ENCODE peak calls at places on chromosomes 16 and 17, in five cellular contexts. U, Z, K, N and T are unnamed samples.

GRCh38 chr17:9924735-9925191 is 19.7 kb upstream of the RCVRN start:
- DNase-seq in U (peak), Z (no peak), K (no peak), N (peak), T (peak)

GRCh38 chr16:21628772-21629171 is 23.6 kb downstream of the IGSF6 start:
- DNase-seq in U (no peak), Z (no peak), K (no peak), N (no peak), T (no peak)

GRCh38 chr17:29597361-29598172 is 4.6 kb downstream of the ANKRD13B start:
- DNase-seq in U (no peak), Z (no peak), K (no peak), N (no peak), T (no peak)

GRCh38 chr17:50289268-50289667 is 15.0 kb downstream of the TMEM92 start:
- DNase-seq in U (no peak), Z (no peak), K (no peak), N (no peak), T (peak)

GRCh38 chr17:9268546-9268945 is 247.2 kb downstream of the NTN1 start:
- DNase-seq in U (no peak), Z (no peak), K (no peak), N (no peak), T (no peak)

GRCh38 chr17:66557886-66558285 is 255.5 kb downstream of the PRKCA start:
- DNase-seq in U (no peak), Z (no peak), K (no peak), N (no peak), T (no peak)

GRCh38 chr17:45908460-45908859 is 14.1 kb downstream of the MAPT start:
- DNase-seq in U (no peak), Z (no peak), K (no peak), N (no peak), T (no peak)

GRCh38 chr17:17377071-17377487 is 73.9 kb downstream of the NT5M start:
- DNase-seq in U (no peak), Z (no peak), K (no peak), N (no peak), T (no peak)

GRCh38 chr17:45374501-45374900 is 57.7 kb upstream of the MAP3K14 start:
- DNase-seq in U (no peak), Z (no peak), K (no peak), N (no peak), T (no peak)

GRCh38 chr16:83520596-83520995 is 287.2 kb upstream of the HSBP1 start:
- DNase-seq in U (no peak), Z (no peak), K (no peak), N (no peak), T (no peak)

GRCh38 chr17:14882131-14882530 is 383.0 kb downstream of the PMP22 start:
- DNase-seq in U (no peak), Z (no peak), K (no peak), N (no peak), T (no peak)

DNA sequence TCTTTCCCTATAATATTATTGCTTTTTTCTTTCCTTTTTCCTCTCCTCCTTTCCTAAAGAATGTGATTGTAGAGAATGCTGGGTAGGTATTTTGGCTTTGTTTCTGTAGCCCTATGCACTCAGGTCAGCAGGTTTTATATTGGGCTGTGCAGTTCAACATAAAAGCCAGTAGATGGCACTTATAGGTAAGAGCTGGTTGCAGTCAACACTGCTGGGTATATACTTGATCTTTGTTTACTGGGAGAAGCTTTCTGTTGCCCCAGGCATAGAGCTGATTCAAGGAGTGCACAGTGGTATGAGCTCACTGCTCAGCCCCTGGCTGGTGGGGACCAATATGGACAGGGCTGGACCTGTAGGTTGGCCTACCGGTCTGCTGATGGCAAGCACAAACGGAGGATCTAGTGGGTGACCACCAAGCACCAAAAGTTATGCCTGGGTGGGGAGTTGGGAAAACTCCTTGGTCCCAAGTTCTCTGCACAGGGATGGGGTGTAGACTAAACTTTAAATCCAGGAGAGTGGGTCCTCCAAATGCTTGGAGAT is 378.9 kb downstream of the PMP22 start:
- DNase-seq in U (no peak), Z (no peak), K (no peak), N (peak), T (peak)
- TF ChIP-seq CTCF in U (no peak), Z (no peak), K (no peak), N (peak), T (no peak)

DNA sequence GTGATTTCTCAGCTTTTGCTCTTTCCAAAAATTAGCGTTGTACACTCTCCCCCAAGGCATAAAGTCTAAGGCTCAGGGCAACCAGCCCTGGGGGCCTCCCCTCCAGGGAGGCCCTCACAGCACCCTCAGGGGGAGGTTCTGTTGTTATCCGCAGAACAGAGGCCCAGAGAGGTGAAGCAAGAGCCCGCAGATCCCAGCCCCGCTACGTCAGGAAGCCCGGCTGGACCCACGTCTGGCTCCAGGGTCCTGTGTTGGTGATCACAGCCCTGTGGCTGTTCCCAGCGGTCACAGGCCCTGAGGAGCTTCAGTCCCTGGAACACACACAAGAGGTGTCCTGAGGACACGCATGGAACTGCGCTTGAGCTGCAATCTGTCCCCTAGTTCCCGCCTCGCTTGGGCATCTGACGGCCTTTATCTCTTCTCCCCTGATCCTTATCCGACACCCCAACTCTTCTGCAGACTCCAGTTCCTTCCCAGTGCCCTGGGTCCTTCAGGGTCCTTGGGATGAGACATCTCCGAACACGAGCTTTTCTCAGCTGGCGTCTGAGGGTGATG is 1.1 kb upstream of the ZG16B start:
- DNase-seq in U (no peak), Z (no peak), K (no peak), N (no peak), T (no peak)
- TF ChIP-seq CTCF in U (no peak), Z (no peak), K (no peak), N (no peak), T (no peak)

DNA sequence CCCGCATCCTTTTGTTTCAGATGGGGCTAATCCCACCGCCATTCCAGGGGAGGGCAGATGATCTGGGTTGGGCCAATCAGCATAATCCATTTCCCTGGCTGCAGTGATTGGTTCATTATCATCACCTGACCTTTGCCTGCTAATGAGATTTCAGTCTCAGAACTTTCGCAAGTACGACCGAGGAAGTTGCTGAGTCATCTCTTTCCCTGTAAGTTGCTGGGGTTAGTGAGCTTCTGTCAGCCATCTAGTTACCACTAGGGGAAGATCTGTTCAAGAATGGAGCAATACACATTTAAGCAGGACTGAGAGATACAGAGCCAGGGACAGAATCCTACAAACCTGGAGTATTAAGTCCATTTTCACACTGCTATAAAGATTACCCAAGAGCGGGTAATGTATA is 65.3 kb upstream of the NUDT7 start:
- DNase-seq in U (peak), Z (no peak), K (no peak), N (no peak), T (peak)
- TF ChIP-seq CTCF in U (no peak), Z (no peak), K (no peak), N (no peak), T (no peak)

GRCh38 chr16:72467157-72467759 is 295.3 kb upstream of the PMFBP1 start:
- DNase-seq in U (peak), Z (no peak), K (no peak), N (peak), T (peak)
- TF ChIP-seq CTCF in U (peak), Z (peak), K (no peak), N (peak), T (peak)

DNA sequence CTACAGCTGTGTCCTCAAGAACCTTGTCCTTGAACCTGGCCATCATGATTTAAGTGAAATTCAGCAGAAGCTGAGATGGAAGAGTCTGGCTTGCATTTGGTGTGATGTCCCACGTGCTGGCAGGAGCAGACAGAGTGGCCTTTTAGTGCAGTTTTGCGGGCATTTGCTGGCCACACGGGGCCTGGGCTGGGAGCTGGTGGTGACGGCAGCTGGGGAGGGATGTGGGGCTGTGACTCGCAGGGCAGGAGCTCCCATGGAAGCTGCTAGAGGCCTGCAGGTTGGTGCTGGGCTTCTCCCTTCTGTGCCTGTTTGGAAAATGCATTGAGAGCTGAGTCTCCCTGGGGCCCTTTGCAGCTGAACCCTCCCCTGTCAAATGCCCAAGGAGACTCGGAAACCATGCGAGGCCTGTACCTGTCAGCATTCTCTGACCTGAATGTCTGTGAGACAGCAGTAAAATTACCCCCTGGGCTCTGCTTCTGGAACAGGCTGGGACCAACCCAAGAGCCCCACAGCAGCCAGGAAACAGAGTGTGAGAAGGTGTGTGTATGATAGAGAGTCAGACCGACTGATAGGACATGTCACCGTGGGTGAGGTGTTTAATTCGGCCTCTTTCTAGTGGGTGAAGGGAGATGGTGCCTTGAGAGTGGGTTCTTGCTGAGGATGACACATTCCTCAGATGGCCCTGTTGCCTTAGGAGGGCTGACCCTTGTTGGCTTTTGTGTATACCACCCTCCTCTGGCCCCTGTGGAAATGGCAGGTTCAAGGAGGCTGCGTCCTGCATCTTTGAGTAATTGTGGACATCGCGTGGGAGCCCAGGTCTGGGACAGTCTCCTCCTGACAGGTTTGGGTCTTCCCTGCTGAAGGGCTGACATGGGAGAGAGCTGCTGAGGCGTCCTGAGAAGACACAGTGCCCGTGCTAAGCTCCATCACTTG is 145.5 kb downstream of the MSI2 start:
- DNase-seq in U (peak), Z (no peak), K (no peak), N (no peak), T (peak)
- TF ChIP-seq CTCF in U (no peak), Z (no peak), K (no peak), N (no peak), T (no peak)

GRCh38 chr17:37410357-37410756 is 3.7 kb downstream of the TADA2A start:
- DNase-seq in U (no peak), Z (no peak), K (no peak), N (no peak), T (no peak)

GRCh38 chr17:37417852-37418251 is 11.2 kb downstream of the TADA2A start:
- DNase-seq in U (no peak), Z (no peak), K (no peak), N (peak), T (no peak)

GRCh38 chr17:37413875-37414519 is 7.3 kb downstream of the TADA2A start:
- DNase-seq in U (no peak), Z (no peak), K (no peak), N (no peak), T (no peak)
- TF ChIP-seq CTCF in U (no peak), Z (no peak), K (no peak), N (no peak), T (peak)

DNA sequence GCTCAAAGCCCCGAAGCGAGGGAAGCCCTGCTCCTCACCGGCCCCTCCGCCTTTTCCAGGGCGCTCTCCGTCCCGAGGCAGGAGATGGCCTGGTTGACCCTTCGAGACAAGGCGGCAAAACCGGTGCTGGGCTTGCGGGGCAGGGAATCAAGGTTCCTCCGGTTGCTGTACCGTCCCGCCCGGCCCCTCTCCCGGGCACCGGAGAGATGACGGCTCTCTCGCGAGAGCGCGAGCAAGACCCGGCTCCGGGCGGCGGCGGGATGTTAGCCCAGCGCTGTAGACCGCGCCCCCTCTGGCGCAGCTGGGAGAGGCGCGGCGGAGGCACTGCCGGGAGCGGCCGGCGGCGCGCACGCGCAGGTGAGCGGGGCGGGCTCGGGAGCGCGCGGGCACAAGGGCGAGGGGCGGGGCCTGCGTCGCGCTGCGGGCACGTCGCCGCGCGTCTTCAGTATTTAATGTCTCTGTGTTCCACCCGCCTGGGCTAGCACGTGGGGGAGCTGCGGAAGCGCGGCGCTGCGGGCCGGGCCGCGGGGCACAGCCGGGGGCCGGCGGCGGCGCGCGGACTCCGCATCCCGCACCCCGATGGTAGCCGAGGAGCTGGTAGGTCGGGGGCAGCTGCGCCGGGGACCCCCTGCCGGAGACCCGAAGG is at the start of gene AKAP1:
- DNase-seq in U (peak), Z (peak), K (peak), N (peak), T (peak)
- TF ChIP-seq CTCF in U (no peak), Z (no peak), K (peak), N (peak), T (no peak)